ENCODE peak calls at places on chromosome 15, in six cellular contexts. One of them, this sample, is unnamed.

GRCh38 chr15:28873585-28874139 is 12.1 kb upstream of the APBA2 start:
- DNase-seq in neural progenitor cell: no peak
- DNase-seq in OCI-LY7: no peak
- DNase-seq in A549: no peak
- DNase-seq in AG04449: no peak
- DNase-seq in cardiac fibroblast: no peak
- DNase-seq in this sample: no peak

GRCh38 chr15:99561476-99562230 is 4.1 kb upstream of the MEF2A start:
- DNase-seq in neural progenitor cell: no peak
- DNase-seq in OCI-LY7: no peak
- DNase-seq in A549: no peak
- DNase-seq in AG04449: no peak
- DNase-seq in cardiac fibroblast: no peak
- DNase-seq in this sample: no peak

GRCh38 chr15:89203705-89204273 is 17.6 kb downstream of the RLBP1 start:
- DNase-seq in neural progenitor cell: no peak
- DNase-seq in OCI-LY7: no peak
- DNase-seq in A549: no peak
- DNase-seq in AG04449: no peak
- DNase-seq in cardiac fibroblast: no peak
- DNase-seq in this sample: peak; percentile 18

GRCh38 chr15:60038111-60038521 is 34.0 kb downstream of the FOXB1 start:
- DNase-seq in neural progenitor cell: peak; percentile 27
- DNase-seq in OCI-LY7: no peak
- DNase-seq in A549: no peak
- DNase-seq in AG04449: no peak
- DNase-seq in cardiac fibroblast: no peak
- DNase-seq in this sample: no peak

GRCh38 chr15:72584006-72584405 is 70.5 kb upstream of the GOLGA6B start:
- DNase-seq in neural progenitor cell: peak; percentile 11
- DNase-seq in OCI-LY7: no peak
- DNase-seq in A549: no peak
- DNase-seq in AG04449: no peak
- DNase-seq in cardiac fibroblast: no peak
- DNase-seq in this sample: no peak

GRCh38 chr15:80816049-80816653 is 37.0 kb downstream of the CEMIP start:
- DNase-seq in neural progenitor cell: no peak
- DNase-seq in OCI-LY7: no peak
- DNase-seq in A549: no peak
- DNase-seq in AG04449: no peak
- DNase-seq in cardiac fibroblast: no peak
- DNase-seq in this sample: no peak

GRCh38 chr15:63497642-63498100 is 6.7 kb upstream of the USP3 start:
- DNase-seq in neural progenitor cell: no peak
- DNase-seq in OCI-LY7: peak; percentile 85
- DNase-seq in A549: peak; percentile 37
- DNase-seq in AG04449: no peak
- DNase-seq in cardiac fibroblast: no peak
- DNase-seq in this sample: peak; percentile 93

GRCh38 chr15:99764521-99764920 is 31.3 kb upstream of the LYSMD4 start:
- DNase-seq in neural progenitor cell: no peak
- DNase-seq in OCI-LY7: no peak
- DNase-seq in A549: no peak
- DNase-seq in AG04449: no peak
- DNase-seq in cardiac fibroblast: no peak
- DNase-seq in this sample: no peak

GRCh38 chr15:29048011-29048410 is 162.2 kb downstream of the APBA2 start:
- DNase-seq in neural progenitor cell: no peak
- DNase-seq in OCI-LY7: no peak
- DNase-seq in A549: no peak
- DNase-seq in AG04449: no peak
- DNase-seq in cardiac fibroblast: no peak
- DNase-seq in this sample: no peak

GRCh38 chr15:77811270-77811669 is 178.6 kb upstream of the LINGO1 start:
- DNase-seq in neural progenitor cell: no peak
- DNase-seq in OCI-LY7: no peak
- DNase-seq in A549: no peak
- DNase-seq in AG04449: no peak
- DNase-seq in cardiac fibroblast: no peak
- DNase-seq in this sample: no peak

GRCh38 chr15:63446260-63446659 is 58.1 kb upstream of the USP3 start:
- DNase-seq in neural progenitor cell: no peak
- DNase-seq in OCI-LY7: no peak
- DNase-seq in A549: no peak
- DNase-seq in AG04449: no peak
- DNase-seq in cardiac fibroblast: no peak
- DNase-seq in this sample: no peak

GRCh38 chr15:95296626-95297025 is 1033.9 kb upstream of the NR2F2 start:
- DNase-seq in neural progenitor cell: no peak
- DNase-seq in OCI-LY7: no peak
- DNase-seq in A549: no peak
- DNase-seq in AG04449: no peak
- DNase-seq in cardiac fibroblast: no peak
- DNase-seq in this sample: peak; percentile 24

GRCh38 chr15:34347951-34348638 is 5.0 kb downstream of the NUTM1 start:
- DNase-seq in neural progenitor cell: no peak
- DNase-seq in OCI-LY7: no peak
- DNase-seq in A549: no peak
- DNase-seq in AG04449: no peak
- DNase-seq in cardiac fibroblast: no peak
- DNase-seq in this sample: no peak

GRCh38 chr15:43187544-43188155 is 2.4 kb downstream of the CCNDBP1 start:
- DNase-seq in neural progenitor cell: peak; percentile 64
- DNase-seq in OCI-LY7: peak; percentile 70
- DNase-seq in A549: peak; percentile 51
- DNase-seq in AG04449: no peak
- DNase-seq in cardiac fibroblast: peak; percentile 71
- DNase-seq in this sample: peak; percentile 67

GRCh38 chr15:57565326-57565725 is 26.4 kb upstream of the MYZAP start:
- DNase-seq in neural progenitor cell: no peak
- DNase-seq in OCI-LY7: peak; percentile 2
- DNase-seq in A549: peak; percentile 37
- DNase-seq in AG04449: no peak
- DNase-seq in cardiac fibroblast: no peak
- DNase-seq in this sample: peak; percentile 49

GRCh38 chr15:99981223-99981647 is 248.0 kb upstream of the LYSMD4 start:
- DNase-seq in neural progenitor cell: no peak
- DNase-seq in OCI-LY7: no peak
- DNase-seq in A549: no peak
- DNase-seq in AG04449: no peak
- DNase-seq in cardiac fibroblast: no peak
- DNase-seq in this sample: no peak

GRCh38 chr15:57395292-57395691 is 19.0 kb downstream of the CGNL1 start:
- DNase-seq in neural progenitor cell: no peak
- DNase-seq in OCI-LY7: no peak
- DNase-seq in A549: peak; percentile 40
- DNase-seq in AG04449: peak; percentile 65
- DNase-seq in cardiac fibroblast: peak; percentile 83
- DNase-seq in this sample: no peak

GRCh38 chr15:72033711-72034110 is 84.2 kb downstream of the MYO9A start:
- DNase-seq in neural progenitor cell: no peak
- DNase-seq in OCI-LY7: no peak
- DNase-seq in A549: no peak
- DNase-seq in AG04449: no peak
- DNase-seq in cardiac fibroblast: peak; percentile 67
- DNase-seq in this sample: no peak

GRCh38 chr15:62732078-62732477 is 310.5 kb upstream of the TPM1 start:
- DNase-seq in neural progenitor cell: no peak
- DNase-seq in OCI-LY7: no peak
- DNase-seq in A549: no peak
- DNase-seq in AG04449: no peak
- DNase-seq in cardiac fibroblast: peak; percentile 29
- DNase-seq in this sample: no peak

GRCh38 chr15:33234019-33234418 is 39.5 kb upstream of the FMN1 start:
- DNase-seq in neural progenitor cell: peak; percentile 50
- DNase-seq in OCI-LY7: peak; percentile 51
- DNase-seq in A549: peak; percentile 65
- DNase-seq in AG04449: no peak
- DNase-seq in cardiac fibroblast: peak; percentile 73
- DNase-seq in this sample: peak; percentile 23

GRCh38 chr15:62887113-62887570 is 155.4 kb upstream of the TPM1 start:
- DNase-seq in neural progenitor cell: no peak
- DNase-seq in OCI-LY7: no peak
- DNase-seq in A549: no peak
- DNase-seq in AG04449: no peak
- DNase-seq in cardiac fibroblast: peak; percentile 28
- DNase-seq in this sample: no peak

GRCh38 chr15:37028609-37029287 is 71.6 kb downstream of the MEIS2 start:
- DNase-seq in neural progenitor cell: no peak
- DNase-seq in OCI-LY7: no peak
- DNase-seq in A549: no peak
- DNase-seq in AG04449: no peak
- DNase-seq in cardiac fibroblast: peak; percentile 83
- DNase-seq in this sample: no peak

GRCh38 chr15:24917431-24917830 is 37.4 kb upstream of the SNRPN start:
- DNase-seq in neural progenitor cell: no peak
- DNase-seq in OCI-LY7: no peak
- DNase-seq in A549: no peak
- DNase-seq in AG04449: no peak
- DNase-seq in cardiac fibroblast: no peak
- DNase-seq in this sample: no peak

GRCh38 chr15:79339588-79340314 is 28.8 kb downstream of the TMED3 start:
- DNase-seq in neural progenitor cell: peak; percentile 53
- DNase-seq in OCI-LY7: peak; percentile 47
- DNase-seq in A549: peak; percentile 57
- DNase-seq in AG04449: peak; percentile 21
- DNase-seq in cardiac fibroblast: peak; percentile 75
- DNase-seq in this sample: peak; percentile 69

GRCh38 chr15:31262143-31262530 is 64.5 kb upstream of the KLF13 start:
- DNase-seq in neural progenitor cell: no peak
- DNase-seq in OCI-LY7: no peak
- DNase-seq in A549: no peak
- DNase-seq in AG04449: no peak
- DNase-seq in cardiac fibroblast: no peak
- DNase-seq in this sample: no peak

GRCh38 chr15:92618121-92618520 is 37.5 kb downstream of the FAM174B start:
- DNase-seq in neural progenitor cell: no peak
- DNase-seq in OCI-LY7: no peak
- DNase-seq in A549: no peak
- DNase-seq in AG04449: no peak
- DNase-seq in cardiac fibroblast: no peak
- DNase-seq in this sample: no peak

GRCh38 chr15:67124911-67125588 is 59.6 kb downstream of the SMAD3 start:
- DNase-seq in neural progenitor cell: no peak
- DNase-seq in OCI-LY7: no peak
- DNase-seq in A549: peak; percentile 91
- DNase-seq in AG04449: no peak
- DNase-seq in cardiac fibroblast: no peak
- DNase-seq in this sample: no peak
- H3K4me3 ChIP-seq in neural progenitor cell: no peak overlapping the region
- H3K4me3 ChIP-seq in OCI-LY7: no peak overlapping the region
- H3K4me3 ChIP-seq in A549: peak overlapping the region; percentile 1
- H3K4me3 ChIP-seq in AG04449: no peak overlapping the region
- H3K4me3 ChIP-seq in cardiac fibroblast: no peak overlapping the region
- H3K4me3 ChIP-seq in this sample: no peak overlapping the region

GRCh38 chr15:40379374-40379773 is 3.1 kb upstream of the KNSTRN start:
- DNase-seq in neural progenitor cell: no peak
- DNase-seq in OCI-LY7: no peak
- DNase-seq in A549: no peak
- DNase-seq in AG04449: no peak
- DNase-seq in cardiac fibroblast: no peak
- DNase-seq in this sample: no peak
- H3K4me3 ChIP-seq in neural progenitor cell: no peak overlapping the region
- H3K4me3 ChIP-seq in OCI-LY7: no peak overlapping the region
- H3K4me3 ChIP-seq in A549: no peak overlapping the region
- H3K4me3 ChIP-seq in AG04449: no peak overlapping the region
- H3K4me3 ChIP-seq in cardiac fibroblast: no peak overlapping the region
- H3K4me3 ChIP-seq in this sample: no peak overlapping the region

GRCh38 chr15:66704783-66705113 is 2.7 kb downstream of the SMAD6 start:
- DNase-seq in neural progenitor cell: no peak
- DNase-seq in OCI-LY7: no peak
- DNase-seq in A549: no peak
- DNase-seq in AG04449: no peak
- DNase-seq in cardiac fibroblast: no peak
- DNase-seq in this sample: no peak
- H3K4me3 ChIP-seq in neural progenitor cell: peak overlapping the region; percentile 68
- H3K4me3 ChIP-seq in OCI-LY7: peak overlapping the region; percentile 77
- H3K4me3 ChIP-seq in A549: peak overlapping the region; percentile 90
- H3K4me3 ChIP-seq in AG04449: peak overlapping the region; percentile 83
- H3K4me3 ChIP-seq in cardiac fibroblast: no peak overlapping the region
- H3K4me3 ChIP-seq in this sample: peak overlapping the region; percentile 48

GRCh38 chr15:96334705-96335428 is 4.4 kb downstream of the NR2F2 start:
- DNase-seq in neural progenitor cell: peak; percentile 15
- DNase-seq in OCI-LY7: no peak
- DNase-seq in A549: no peak
- DNase-seq in AG04449: no peak
- DNase-seq in cardiac fibroblast: peak; percentile 49
- DNase-seq in this sample: no peak

GRCh38 chr15:96331942-96332853 is 1.7 kb downstream of the NR2F2 start:
- DNase-seq in neural progenitor cell: peak; percentile 59
- DNase-seq in OCI-LY7: no peak
- DNase-seq in A549: peak; percentile 79
- DNase-seq in AG04449: no peak
- DNase-seq in cardiac fibroblast: peak; percentile 66
- DNase-seq in this sample: peak; percentile 89

GRCh38 chr15:96332854-96333193 is 2.3 kb downstream of the NR2F2 start:
- DNase-seq in neural progenitor cell: no peak
- DNase-seq in OCI-LY7: no peak
- DNase-seq in A549: no peak
- DNase-seq in AG04449: no peak
- DNase-seq in cardiac fibroblast: peak; percentile 48
- DNase-seq in this sample: no peak

GRCh38 chr15:96334017-96334704 is 3.7 kb downstream of the NR2F2 start:
- DNase-seq in neural progenitor cell: peak; percentile 40
- DNase-seq in OCI-LY7: no peak
- DNase-seq in A549: no peak
- DNase-seq in AG04449: no peak
- DNase-seq in cardiac fibroblast: peak; percentile 40
- DNase-seq in this sample: no peak

GRCh38 chr15:96333194-96334016 is 2.9 kb downstream of the NR2F2 start:
- DNase-seq in neural progenitor cell: peak; percentile 62
- DNase-seq in OCI-LY7: no peak
- DNase-seq in A549: no peak
- DNase-seq in AG04449: no peak
- DNase-seq in cardiac fibroblast: peak; percentile 47
- DNase-seq in this sample: peak; percentile 66
- H3K4me3 ChIP-seq in neural progenitor cell: peak overlapping the region; percentile 92
- H3K4me3 ChIP-seq in OCI-LY7: no peak overlapping the region
- H3K4me3 ChIP-seq in A549: peak overlapping the region; percentile 71
- H3K4me3 ChIP-seq in AG04449: peak overlapping the region; percentile 96
- H3K4me3 ChIP-seq in cardiac fibroblast: peak overlapping the region; percentile 92
- H3K4me3 ChIP-seq in this sample: peak overlapping the region; percentile 94

GRCh38 chr15:23565395-23566069 is at the start of gene MKRN3:
- DNase-seq in neural progenitor cell: peak; percentile 53
- DNase-seq in OCI-LY7: no peak
- DNase-seq in A549: peak; percentile 89
- DNase-seq in AG04449: peak; percentile 4
- DNase-seq in cardiac fibroblast: peak; percentile 59
- DNase-seq in this sample: peak; percentile 90
- H3K4me3 ChIP-seq in neural progenitor cell: no peak within 1 kb of the TSS
- H3K4me3 ChIP-seq in OCI-LY7: no peak within 1 kb of the TSS
- H3K4me3 ChIP-seq in A549: peak within 1 kb of the TSS; percentile 64
- H3K4me3 ChIP-seq in AG04449: peak within 1 kb of the TSS; percentile 61
- H3K4me3 ChIP-seq in cardiac fibroblast: peak within 1 kb of the TSS; percentile 56
- H3K4me3 ChIP-seq in this sample: peak within 1 kb of the TSS; percentile 86

This sample was measured in NB4.